ENCODE peak calls at places on chromosomes 1 and 21, in four cellular contexts. Q is GM12878, P is HepG2, Y is K562. K is an unnamed sample.

GRCh38 chr1:198117267-198117666 is 39.5 kb upstream of the NEK7 start:
- DNase-seq in Q (no peak), P (no peak), Y (no peak), K (no peak)

GRCh38 chr1:45187735-45188134 is 18.7 kb downstream of the ZSWIM5 start:
- DNase-seq in Q (no peak), P (no peak), Y (no peak), K (no peak)

GRCh38 chr1:89698020-89698560 is 65.2 kb downstream of the LRRC8C start:
- DNase-seq in Q (no peak), P (no peak), Y (no peak), K (no peak)

GRCh38 chr1:111960971-111961370 is 28.5 kb downstream of the KCND3 start:
- DNase-seq in Q (no peak), P (no peak), Y (no peak), K (no peak)

GRCh38 chr1:184425449-184426277 is 38.8 kb downstream of the C1orf21 start:
- DNase-seq in Q (no peak), P (no peak), Y (no peak), K (no peak)

GRCh38 chr1:48523541-48523940 is 51.5 kb upstream of the SPATA6 start:
- DNase-seq in Q (no peak), P (no peak), Y (no peak), K (no peak)

GRCh38 chr1:45585110-45585426 is 1.2 kb downstream of the NASP start:
- DNase-seq in Q (no peak), P (no peak), Y (no peak), K (no peak)

GRCh38 chr1:247409869-247410544 is 6.0 kb upstream of the NLRP3 start:
- DNase-seq in Q (peak; percentile 92), P (no peak), Y (no peak), K (no peak)

GRCh38 chr1:9084883-9085282 is 15.4 kb upstream of the SLC2A5 start:
- DNase-seq in Q (no peak), P (no peak), Y (no peak), K (no peak)

GRCh38 chr1:217311766-217312165 is 319.1 kb downstream of the GPATCH2 start:
- DNase-seq in Q (no peak), P (no peak), Y (no peak), K (no peak)

GRCh38 chr21:38234395-38235142 is 22.2 kb upstream of the KCNJ15 start:
- DNase-seq in Q (no peak), P (no peak), Y (no peak), K (no peak)

GRCh38 chr1:1360511-1361169 is 2.3 kb upstream of the MXRA8 start:
- DNase-seq in Q (no peak), P (peak; percentile 68), Y (no peak), K (no peak)

GRCh38 chr1:231236131-231236571 is 4.9 kb upstream of the GNPAT start:
- DNase-seq in Q (no peak), P (peak; percentile 87), Y (no peak), K (no peak)

GRCh38 chr1:5648410-5649165 is 343.6 kb downstream of the NPHP4 start:
- DNase-seq in Q (no peak), P (peak; percentile 52), Y (no peak), K (no peak)

GRCh38 chr1:4969556-4970129 is 315.2 kb downstream of the AJAP1 start:
- DNase-seq in Q (no peak), P (no peak), Y (no peak), K (no peak)

GRCh38 chr1:89351622-89352311 is 12.1 kb upstream of the GBP6 start:
- DNase-seq in Q (no peak), P (no peak), Y (no peak), K (no peak)

GRCh38 chr21:38785483-38785882 is 20.2 kb upstream of the ETS2 start:
- DNase-seq in Q (no peak), P (no peak), Y (no peak), K (no peak)

GRCh38 chr1:239858058-239858457 is 233.6 kb upstream of the FMN2 start:
- DNase-seq in Q (no peak), P (no peak), Y (no peak), K (no peak)

GRCh38 chr1:216183427-216183826 is 239.8 kb downstream of the USH2A start:
- DNase-seq in Q (no peak), P (no peak), Y (no peak), K (peak; percentile 27)

GRCh38 chr21:39073063-39073462 is 110.2 kb downstream of the PSMG1 start:
- DNase-seq in Q (no peak), P (no peak), Y (no peak), K (no peak)

GRCh38 chr1:26739251-26739914 is 43.6 kb downstream of the ARID1A start:
- DNase-seq in Q (no peak), P (no peak), Y (no peak), K (no peak)

GRCh38 chr1:31811605-31812004 is 4.2 kb downstream of the SPOCD1 start:
- DNase-seq in Q (no peak), P (peak; percentile 35), Y (peak; percentile 67), K (no peak)

GRCh38 chr21:33587792-33588484 is 546 bp downstream of the DONSON start:
- DNase-seq in Q (no peak), P (no peak), Y (no peak), K (peak; percentile 34)

DNA sequence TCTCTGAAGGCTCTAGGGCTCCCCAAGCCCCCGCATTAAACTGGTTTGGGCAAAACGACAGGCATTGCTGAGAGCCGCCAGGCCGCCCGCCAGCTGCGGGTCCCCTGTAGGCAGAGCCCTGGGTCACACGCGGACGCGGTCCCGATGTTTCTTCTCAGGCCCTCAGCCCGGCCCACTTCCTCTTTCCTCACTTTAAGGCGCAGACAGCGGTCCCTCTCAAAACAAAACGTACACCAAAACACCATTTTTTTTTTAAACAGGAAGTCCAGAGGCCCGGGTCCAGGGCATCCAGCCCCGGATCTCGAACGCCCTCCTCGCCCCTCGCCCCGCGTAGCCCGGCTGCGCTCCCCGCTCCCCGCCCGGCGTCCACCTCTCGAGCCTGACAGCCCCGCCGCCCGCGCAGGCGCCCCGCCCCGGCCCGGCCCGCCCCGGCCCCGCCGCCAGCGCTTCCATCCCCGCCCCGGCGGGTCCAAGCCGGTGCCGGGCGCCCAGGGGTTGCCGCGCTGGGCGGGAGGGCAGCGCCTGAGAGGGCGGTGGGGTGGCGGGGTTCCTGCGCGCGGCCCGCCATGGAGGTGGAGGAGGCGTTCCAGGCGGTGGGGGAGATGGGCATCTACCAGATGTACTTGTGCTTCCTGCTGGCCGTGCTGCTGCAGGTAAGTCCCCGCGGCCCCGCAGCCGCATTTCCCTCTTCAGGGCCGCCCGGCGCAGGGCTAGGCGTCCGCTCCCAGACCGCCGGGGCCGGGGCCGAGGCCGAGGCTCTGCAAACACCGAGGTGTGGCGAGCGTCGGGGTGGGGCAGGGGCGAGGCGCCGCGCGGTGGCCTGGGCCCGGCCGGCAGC is at the start of gene SLC22A15:
- DNase-seq in Q (peak; percentile 17), P (no peak), Y (peak; percentile 40), K (peak; percentile 63)
- TF ChIP-seq FOXK2 in Q (no peak), P (no peak), Y (no peak), K (no peak)

GRCh38 chr1:154404984-154405761 is at the start of gene IL6R:
- DNase-seq in Q (no peak), P (peak; percentile 83), Y (peak; percentile 74), K (peak; percentile 72)
- TF ChIP-seq FOXK2 in Q (no peak), P (no peak), Y (no peak), K (no peak)

DNA sequence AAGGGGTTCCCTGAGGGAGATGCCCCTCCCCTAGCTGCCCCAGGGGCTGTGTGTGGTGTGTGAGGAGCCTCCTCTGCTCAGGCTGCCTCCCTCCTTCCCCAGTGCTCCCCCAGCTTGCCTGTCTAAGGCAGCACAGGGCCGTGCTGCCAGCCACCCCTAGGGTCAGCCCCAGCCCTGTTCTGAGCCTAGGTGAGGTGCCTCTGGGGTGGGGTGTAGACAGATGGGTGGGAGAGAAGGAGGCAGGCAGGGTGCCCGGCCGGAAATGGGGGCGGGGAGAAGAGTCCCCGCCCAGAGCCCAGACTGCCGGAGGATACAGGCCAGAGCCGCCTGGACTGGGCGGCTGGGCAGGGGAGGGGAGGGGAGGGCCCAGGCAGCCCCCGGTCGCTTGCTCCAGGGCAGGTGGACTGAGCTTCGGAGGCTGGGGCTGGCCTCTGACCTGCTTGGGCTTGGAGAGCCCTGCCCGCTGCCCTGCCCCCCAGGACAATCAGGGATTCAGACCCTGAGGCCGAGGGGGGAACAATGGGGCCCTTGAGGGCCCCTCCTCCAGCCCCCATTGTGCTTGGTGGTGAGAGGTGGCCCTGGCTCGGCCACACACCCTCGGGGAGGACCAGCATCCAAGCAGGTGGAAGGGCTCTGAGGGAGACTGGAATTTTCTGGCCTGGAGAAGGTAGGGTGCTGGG is at the start of gene GJC2:
- DNase-seq in Q (no peak), P (peak; percentile 56), Y (peak; percentile 81), K (no peak)
- TF ChIP-seq FOXK2 in Q (no peak), P (no peak), Y (no peak), K (no peak)

GRCh38 chr1:204988201-204988600 is 54.8 kb upstream of the CNTN2 start:
- DNase-seq in Q (no peak), P (no peak), Y (no peak), K (no peak)

GRCh38 chr1:204990721-204991341 is 52.2 kb upstream of the CNTN2 start:
- DNase-seq in Q (no peak), P (no peak), Y (no peak), K (no peak)

GRCh38 chr1:204987689-204988088 is 55.3 kb upstream of the CNTN2 start:
- DNase-seq in Q (no peak), P (no peak), Y (no peak), K (no peak)

GRCh38 chr1:204990059-204990664 is 52.9 kb upstream of the CNTN2 start:
- DNase-seq in Q (no peak), P (no peak), Y (no peak), K (peak; percentile 41)

GRCh38 chr1:204989266-204990058 is 53.5 kb upstream of the CNTN2 start:
- DNase-seq in Q (no peak), P (peak; percentile 46), Y (peak; percentile 89), K (peak; percentile 95)
- TF ChIP-seq FOXK2 in Q (no peak), P (no peak), Y (no peak), K (no peak)

GRCh38 chr21:45448810-45449657 is 44.1 kb downstream of the COL18A1 start:
- DNase-seq in Q (no peak), P (peak; percentile 94), Y (no peak), K (no peak)
- TF ChIP-seq FOXK2 in Q (no peak), P (no peak), Y (no peak), K (no peak)

DNA sequence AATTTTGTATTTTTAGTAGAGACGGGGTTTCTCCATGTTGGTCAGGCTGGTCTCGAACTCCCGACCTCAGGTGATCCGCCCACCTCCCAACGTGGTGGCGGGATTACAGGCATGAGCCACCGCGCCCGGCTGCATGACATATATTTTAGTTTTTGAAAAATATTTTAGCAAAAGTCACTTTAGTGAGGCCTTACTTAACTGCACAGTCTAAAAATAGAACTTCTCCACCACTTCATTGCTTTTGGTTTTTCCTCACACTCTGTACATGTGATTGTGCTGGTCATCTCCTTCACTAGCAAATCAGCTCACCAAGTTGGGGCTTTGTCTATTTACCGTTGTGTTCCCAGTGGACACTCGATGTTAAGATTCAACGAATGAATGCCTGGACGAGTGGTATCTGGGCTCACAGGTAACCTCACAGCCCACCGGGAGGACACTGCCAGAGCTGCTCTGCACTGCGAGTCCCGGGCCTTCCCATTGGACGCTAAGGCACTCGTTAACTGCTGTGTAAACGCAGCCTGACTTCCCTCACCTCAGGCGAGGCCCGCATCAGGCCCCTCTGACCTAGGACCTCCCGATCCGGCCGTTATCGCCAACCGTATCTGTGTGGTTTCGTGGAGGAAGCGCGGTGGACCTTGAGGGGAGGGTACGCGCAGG is 14.0 kb upstream of the ZNF692 start:
- DNase-seq in Q (peak; percentile 55), P (peak; percentile 80), Y (peak; percentile 70), K (peak; percentile 39)
- TF ChIP-seq FOXK2 in Q (no peak), P (no peak), Y (no peak), K (no peak)

DNA sequence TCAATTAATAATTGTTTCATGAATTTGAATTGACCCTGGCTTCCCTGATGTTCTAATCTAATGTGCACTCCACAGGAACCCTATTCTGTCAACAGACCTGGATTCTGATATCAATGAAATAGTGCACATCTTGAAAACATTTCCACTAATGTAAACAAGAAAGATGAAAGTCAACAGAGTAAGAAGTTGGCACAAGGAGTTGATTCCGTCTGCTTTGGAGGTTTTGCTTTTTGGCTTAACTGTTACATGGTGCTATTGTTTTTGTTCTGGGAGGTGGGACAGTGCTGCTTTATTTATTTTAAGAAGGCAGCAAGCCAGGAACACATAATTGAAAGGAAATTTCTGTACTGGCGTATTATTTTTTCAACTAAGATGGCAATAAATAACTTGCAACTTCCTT is 73.3 kb downstream of the LEPR start:
- DNase-seq in Q (no peak), P (no peak), Y (no peak), K (no peak)
- TF ChIP-seq FOXK2 in Q (no peak), P (no peak), Y (no peak), K (no peak)

K was measured in HEK293T.